ENCODE peak calls at places on chromosomes 7 and 10, in five cellular contexts. One of them, this sample, is unnamed.

GRCh38 chr10:22022257-22023051 is 18.9 kb upstream of the DNAJC1 start:
- DNase-seq in stomach: no peak
- DNase-seq in suprapubic skin: no peak
- DNase-seq in SK-N-SH: peak; percentile 28
- DNase-seq in tibial nerve: peak; percentile 7
- DNase-seq in this sample: no peak

GRCh38 chr7:132061931-132062330 is 505.5 kb upstream of the PODXL start:
- DNase-seq in stomach: no peak
- DNase-seq in suprapubic skin: no peak
- DNase-seq in SK-N-SH: no peak
- DNase-seq in tibial nerve: no peak
- DNase-seq in this sample: no peak

GRCh38 chr7:22920664-22921063 is 93.3 kb downstream of the HYCC1 start:
- DNase-seq in stomach: no peak
- DNase-seq in suprapubic skin: no peak
- DNase-seq in SK-N-SH: no peak
- DNase-seq in tibial nerve: no peak
- DNase-seq in this sample: no peak

GRCh38 chr10:62559481-62560206 is 185.5 kb downstream of the ZNF365 start:
- DNase-seq in stomach: no peak
- DNase-seq in suprapubic skin: no peak
- DNase-seq in SK-N-SH: no peak
- DNase-seq in tibial nerve: no peak
- DNase-seq in this sample: no peak

GRCh38 chr10:121526801-121527221 is 71.4 kb downstream of the FGFR2 start:
- DNase-seq in stomach: no peak
- DNase-seq in suprapubic skin: no peak
- DNase-seq in SK-N-SH: no peak
- DNase-seq in tibial nerve: no peak
- DNase-seq in this sample: no peak

GRCh38 chr7:106425017-106425719 is 140.4 kb upstream of the NAMPT start:
- DNase-seq in stomach: peak; percentile 78
- DNase-seq in suprapubic skin: peak; percentile 84
- DNase-seq in SK-N-SH: no peak
- DNase-seq in tibial nerve: peak; percentile 94
- DNase-seq in this sample: peak; percentile 66

GRCh38 chr10:86355571-86356038 is 11.0 kb downstream of the GRID1 start:
- DNase-seq in stomach: no peak
- DNase-seq in suprapubic skin: no peak
- DNase-seq in SK-N-SH: no peak
- DNase-seq in tibial nerve: peak; percentile 62
- DNase-seq in this sample: no peak

GRCh38 chr10:111261066-111261465 is 184.2 kb downstream of the ADRA2A start:
- DNase-seq in stomach: no peak
- DNase-seq in suprapubic skin: no peak
- DNase-seq in SK-N-SH: no peak
- DNase-seq in tibial nerve: no peak
- DNase-seq in this sample: no peak

GRCh38 chr7:159023746-159024145 is 120.9 kb downstream of the VIPR2 start:
- DNase-seq in stomach: no peak
- DNase-seq in suprapubic skin: peak; percentile 44
- DNase-seq in SK-N-SH: no peak
- DNase-seq in tibial nerve: no peak
- DNase-seq in this sample: no peak

GRCh38 chr10:104066945-104067344 is 18.7 kb downstream of the COL17A1 start:
- DNase-seq in stomach: no peak
- DNase-seq in suprapubic skin: no peak
- DNase-seq in SK-N-SH: no peak
- DNase-seq in tibial nerve: no peak
- DNase-seq in this sample: no peak

GRCh38 chr10:110843031-110843430 is 28.7 kb upstream of the PDCD4 start:
- DNase-seq in stomach: no peak
- DNase-seq in suprapubic skin: no peak
- DNase-seq in SK-N-SH: no peak
- DNase-seq in tibial nerve: no peak
- DNase-seq in this sample: no peak

GRCh38 chr10:104868231-104868630 is 227.1 kb downstream of the SORCS3 start:
- DNase-seq in stomach: no peak
- DNase-seq in suprapubic skin: no peak
- DNase-seq in SK-N-SH: no peak
- DNase-seq in tibial nerve: no peak
- DNase-seq in this sample: no peak

GRCh38 chr7:38975944-38976392 is 1.7 kb upstream of the POU6F2 start:
- DNase-seq in stomach: no peak
- DNase-seq in suprapubic skin: no peak
- DNase-seq in SK-N-SH: peak; percentile 20
- DNase-seq in tibial nerve: no peak
- DNase-seq in this sample: no peak

GRCh38 chr7:55130079-55130476 is 111.3 kb downstream of the EGFR start:
- DNase-seq in stomach: no peak
- DNase-seq in suprapubic skin: no peak
- DNase-seq in SK-N-SH: no peak
- DNase-seq in tibial nerve: no peak
- DNase-seq in this sample: no peak

GRCh38 chr7:131071786-131072504 is 255.7 kb upstream of the MKLN1 start:
- DNase-seq in stomach: peak; percentile 39
- DNase-seq in suprapubic skin: no peak
- DNase-seq in SK-N-SH: peak; percentile 37
- DNase-seq in tibial nerve: peak; percentile 26
- DNase-seq in this sample: peak; percentile 42

GRCh38 chr10:91159254-91159783 is 61.1 kb upstream of the PCGF5 start:
- DNase-seq in stomach: no peak
- DNase-seq in suprapubic skin: no peak
- DNase-seq in SK-N-SH: no peak
- DNase-seq in tibial nerve: no peak
- DNase-seq in this sample: no peak

GRCh38 chr10:78937800-78938694 is 130.7 kb upstream of the ZMIZ1 start:
- DNase-seq in stomach: no peak
- DNase-seq in suprapubic skin: no peak
- DNase-seq in SK-N-SH: peak; percentile 60
- DNase-seq in tibial nerve: no peak
- DNase-seq in this sample: no peak

GRCh38 chr10:33129987-33130386 is 172.0 kb upstream of the ITGB1 start:
- DNase-seq in stomach: no peak
- DNase-seq in suprapubic skin: no peak
- DNase-seq in SK-N-SH: no peak
- DNase-seq in tibial nerve: no peak
- DNase-seq in this sample: no peak

GRCh38 chr10:51156913-51157312 is 82.6 kb downstream of the PRKG1 start:
- DNase-seq in stomach: no peak
- DNase-seq in suprapubic skin: no peak
- DNase-seq in SK-N-SH: no peak
- DNase-seq in tibial nerve: no peak
- DNase-seq in this sample: no peak

GRCh38 chr7:29574659-29575058 is 11.0 kb downstream of the PRR15 start:
- DNase-seq in stomach: no peak
- DNase-seq in suprapubic skin: no peak
- DNase-seq in SK-N-SH: no peak
- DNase-seq in tibial nerve: no peak
- DNase-seq in this sample: no peak
- TF ChIP-seq CTCF in stomach: no peak
- TF ChIP-seq CTCF in suprapubic skin: no peak
- TF ChIP-seq CTCF in SK-N-SH: no peak
- TF ChIP-seq CTCF in tibial nerve: no peak
- TF ChIP-seq CTCF in this sample: no peak

GRCh38 chr7:45973725-45974532 is 52.9 kb upstream of the IGFBP3 start:
- DNase-seq in stomach: no peak
- DNase-seq in suprapubic skin: peak; percentile 55
- DNase-seq in SK-N-SH: no peak
- DNase-seq in tibial nerve: no peak
- DNase-seq in this sample: no peak
- TF ChIP-seq EP300 in stomach: no peak
- TF ChIP-seq EP300 in suprapubic skin: no peak
- TF ChIP-seq EP300 in SK-N-SH: no peak
- TF ChIP-seq EP300 in tibial nerve: no peak
- TF ChIP-seq EP300 in this sample: no peak

DNA sequence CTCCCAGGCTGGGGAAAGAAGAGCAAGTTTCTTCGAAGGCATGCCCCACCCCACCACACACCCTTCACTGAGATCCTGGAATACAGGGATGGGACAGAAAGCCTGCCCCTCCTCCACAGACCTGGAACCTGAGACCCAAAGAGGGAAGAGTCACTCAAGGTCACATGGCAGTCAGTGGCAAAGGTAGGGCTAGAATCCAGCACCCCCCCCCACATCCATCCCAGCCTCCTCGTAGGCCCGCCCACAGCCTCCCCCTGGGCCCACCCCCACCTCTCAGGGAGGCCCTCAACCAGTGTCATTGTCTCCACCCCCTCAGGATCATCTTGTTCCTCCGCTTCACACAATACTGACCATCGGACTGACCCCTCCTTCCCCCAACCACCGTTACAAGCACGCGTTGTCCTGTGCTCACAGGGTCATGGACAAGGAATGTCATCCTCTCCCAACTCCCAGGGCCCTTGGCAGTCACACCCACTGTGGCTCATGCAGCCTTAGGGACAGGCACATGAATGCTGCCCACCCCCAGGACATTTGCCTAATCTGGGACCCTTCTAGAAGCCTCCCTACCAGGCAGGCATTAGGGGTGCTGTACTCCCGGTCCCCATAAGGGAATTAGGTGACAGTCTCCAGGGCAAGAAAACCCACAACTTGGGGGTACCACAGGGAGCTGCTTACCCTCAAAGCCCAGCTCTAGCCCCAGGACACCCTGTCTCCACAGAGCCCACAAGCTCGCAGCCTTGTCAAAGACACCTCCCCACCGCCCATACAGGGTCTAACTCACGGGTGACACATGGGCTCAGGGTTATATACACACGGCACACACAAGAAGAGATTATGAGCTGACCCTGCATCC is 1.4 kb downstream of the KCNH2 start:
- DNase-seq in stomach: no peak
- DNase-seq in suprapubic skin: no peak
- DNase-seq in SK-N-SH: peak; percentile 85
- DNase-seq in tibial nerve: no peak
- DNase-seq in this sample: no peak
- H3K4me3 ChIP-seq in stomach: peak overlapping the region; percentile 56
- H3K4me3 ChIP-seq in suprapubic skin: no peak overlapping the region
- H3K4me3 ChIP-seq in SK-N-SH: no peak overlapping the region
- H3K4me3 ChIP-seq in tibial nerve: no peak overlapping the region
- H3K4me3 ChIP-seq in this sample: peak overlapping the region; percentile 46

GRCh38 chr7:33191326-33191725 is 62.0 kb downstream of the BBS9 start:
- DNase-seq in stomach: peak; percentile 26
- DNase-seq in suprapubic skin: no peak
- DNase-seq in SK-N-SH: no peak
- DNase-seq in tibial nerve: no peak
- DNase-seq in this sample: no peak
- TF ChIP-seq CTCF in stomach: no peak
- TF ChIP-seq CTCF in suprapubic skin: no peak
- TF ChIP-seq CTCF in SK-N-SH: no peak
- TF ChIP-seq CTCF in tibial nerve: no peak
- TF ChIP-seq CTCF in this sample: no peak

GRCh38 chr10:13685885-13686284 is 99.1 kb downstream of the PRPF18 start:
- DNase-seq in stomach: no peak
- DNase-seq in suprapubic skin: no peak
- DNase-seq in SK-N-SH: no peak
- DNase-seq in tibial nerve: no peak
- DNase-seq in this sample: no peak

GRCh38 chr10:13693783-13694450 is 107.2 kb downstream of the PRPF18 start:
- DNase-seq in stomach: no peak
- DNase-seq in suprapubic skin: no peak
- DNase-seq in SK-N-SH: no peak
- DNase-seq in tibial nerve: no peak
- DNase-seq in this sample: no peak

GRCh38 chr10:13686331-13686752 is 99.6 kb downstream of the PRPF18 start:
- DNase-seq in stomach: no peak
- DNase-seq in suprapubic skin: no peak
- DNase-seq in SK-N-SH: peak; percentile 27
- DNase-seq in tibial nerve: no peak
- DNase-seq in this sample: no peak

GRCh38 chr10:13695588-13695987 is 108.8 kb downstream of the PRPF18 start:
- DNase-seq in stomach: no peak
- DNase-seq in suprapubic skin: no peak
- DNase-seq in SK-N-SH: no peak
- DNase-seq in tibial nerve: no peak
- DNase-seq in this sample: no peak

DNA sequence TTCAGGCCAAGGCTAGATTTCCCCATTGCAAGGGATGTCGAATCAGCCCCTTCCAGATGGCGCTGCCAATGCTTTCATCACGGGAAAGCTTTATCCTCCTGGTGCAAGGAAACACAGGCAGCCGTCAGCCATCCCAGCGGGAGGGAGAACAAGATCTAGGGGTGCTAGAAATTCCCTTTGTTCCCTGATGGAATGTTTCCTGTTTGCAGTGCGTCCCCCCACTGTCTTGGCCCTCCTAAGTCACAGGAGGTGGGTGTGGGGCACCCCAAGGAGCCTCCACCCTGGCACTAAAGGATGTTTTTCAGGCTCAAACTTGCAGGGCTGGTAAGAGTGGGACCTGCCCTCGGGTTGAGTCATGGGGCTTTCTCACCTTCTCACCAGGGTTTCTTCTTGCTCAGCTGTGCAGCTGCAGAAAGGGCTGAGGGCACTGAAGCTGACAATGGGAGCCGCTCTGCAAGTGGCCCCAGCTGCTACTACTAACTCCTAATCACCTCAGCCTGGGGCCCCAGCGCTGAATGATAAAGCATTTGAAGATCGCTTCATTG is 103.6 kb downstream of the PRPF18 start:
- DNase-seq in stomach: no peak
- DNase-seq in suprapubic skin: no peak
- DNase-seq in SK-N-SH: no peak
- DNase-seq in tibial nerve: no peak
- DNase-seq in this sample: no peak
- TF ChIP-seq EP300 in stomach: no peak
- TF ChIP-seq EP300 in suprapubic skin: no peak
- TF ChIP-seq EP300 in SK-N-SH: no peak
- TF ChIP-seq EP300 in tibial nerve: no peak
- TF ChIP-seq EP300 in this sample: no peak